ENCODE peak calls at places on chromosomes 11 and 22, in eight cellular contexts. E is heart left ventricle; P is CD8-positive, alpha-beta T cell; H is breast epithelium; U is uterus; N is brain microvascular endothelial cell; O is A549; M is heart right ventricle. C is an unnamed sample.

GRCh38 chr22:46063861-46064235 is 86.5 kb upstream of the PPARA start:
- DNase-seq in E (no peak), P (no peak), H (peak), U (peak), N (no peak), O (no peak), M (no peak), C (peak)

GRCh38 chr11:5004429-5005274 is 10.0 kb downstream of the OR51L1 start:
- DNase-seq in E (no peak), P (no peak), H (no peak), U (no peak), N (peak), O (peak), M (peak), C (peak)

GRCh38 chr11:2521681-2522630 is 77.1 kb downstream of the KCNQ1 start:
- DNase-seq in E (peak), P (no peak), H (peak), U (peak), N (no peak), O (no peak), M (no peak), C (peak)

GRCh38 chr11:99277281-99277680 is 256.5 kb downstream of the CNTN5 start:
- DNase-seq in E (no peak), P (no peak), H (no peak), U (no peak), N (no peak), O (no peak), M (no peak), C (no peak)

GRCh38 chr11:47398551-47398950 is 9.8 kb upstream of the SLC39A13 start:
- DNase-seq in E (no peak), P (no peak), H (no peak), U (no peak), N (no peak), O (no peak), M (no peak), C (no peak)

GRCh38 chr11:59562292-59562691 is 51.0 kb downstream of the OR4D9 start:
- DNase-seq in E (no peak), P (no peak), H (no peak), U (no peak), N (no peak), O (no peak), M (no peak), C (no peak)

GRCh38 chr22:28817919-28818859 is 17.8 kb upstream of the XBP1 start:
- DNase-seq in E (peak), P (no peak), H (peak), U (no peak), N (no peak), O (no peak), M (no peak), C (no peak)

GRCh38 chr11:118521892-118522311 is 5.4 kb upstream of the TTC36 start:
- DNase-seq in E (no peak), P (no peak), H (no peak), U (no peak), N (no peak), O (no peak), M (no peak), C (no peak)

GRCh38 chr11:118383657-118384056 is 17.7 kb upstream of the ATP5MG start:
- DNase-seq in E (no peak), P (no peak), H (no peak), U (no peak), N (no peak), O (no peak), M (no peak), C (no peak)

GRCh38 chr11:13698147-13698546 is 29.7 kb downstream of the FAR1 start:
- DNase-seq in E (no peak), P (no peak), H (no peak), U (no peak), N (no peak), O (no peak), M (no peak), C (no peak)

GRCh38 chr11:72685560-72686480 is 11.6 kb upstream of the PDE2A start:
- DNase-seq in E (no peak), P (no peak), H (no peak), U (peak), N (no peak), O (no peak), M (no peak), C (no peak)

GRCh38 chr22:33887173-33887572 is 33.1 kb downstream of the LARGE1 start:
- DNase-seq in E (no peak), P (no peak), H (no peak), U (no peak), N (no peak), O (no peak), M (no peak), C (no peak)

GRCh38 chr11:62536301-62536957 is 10.2 kb downstream of the AHNAK start:
- DNase-seq in E (peak), P (no peak), H (no peak), U (no peak), N (no peak), O (no peak), M (no peak), C (no peak)

GRCh38 chr22:46892866-46893265 is 130.4 kb downstream of the TBC1D22A start:
- DNase-seq in E (no peak), P (no peak), H (no peak), U (no peak), N (no peak), O (no peak), M (no peak), C (no peak)

GRCh38 chr11:45298718-45299117 is 12.6 kb upstream of the SYT13 start:
- DNase-seq in E (no peak), P (no peak), H (no peak), U (no peak), N (no peak), O (no peak), M (no peak), C (no peak)

GRCh38 chr22:31637375-31637937 is 24.6 kb downstream of the PISD start:
- DNase-seq in E (no peak), P (no peak), H (no peak), U (no peak), N (no peak), O (no peak), M (no peak), C (no peak)

GRCh38 chr11:79304599-79305212 is 136.1 kb downstream of the TENM4 start:
- DNase-seq in E (no peak), P (no peak), H (no peak), U (no peak), N (no peak), O (no peak), M (no peak), C (no peak)

GRCh38 chr22:44365196-44365802 is 52.5 kb upstream of the SHISAL1 start:
- DNase-seq in E (no peak), P (no peak), H (no peak), U (peak), N (no peak), O (no peak), M (peak), C (no peak)

GRCh38 chr11:64086263-64086938 is 50.7 kb downstream of the FLRT1 start:
- DNase-seq in E (no peak), P (no peak), H (peak), U (peak), N (no peak), O (no peak), M (peak), C (no peak)

GRCh38 chr11:134252539-134253188 is 488 bp downstream of the THYN1 start:
- DNase-seq in E (peak), P (no peak), H (no peak), U (peak), N (peak), O (peak), M (no peak), C (no peak)

GRCh38 chr11:47417712-47418111 is 8.5 kb downstream of the PSMC3 start:
- DNase-seq in E (no peak), P (no peak), H (no peak), U (no peak), N (no peak), O (no peak), M (no peak), C (no peak)

GRCh38 chr11:1281326-1281973 is 28.0 kb downstream of the TOLLIP start:
- DNase-seq in E (no peak), P (no peak), H (no peak), U (no peak), N (no peak), O (no peak), M (no peak), C (no peak)

GRCh38 chr11:78080084-78080817 is 589 bp upstream of the NDUFC2 start:
- DNase-seq in E (no peak), P (no peak), H (no peak), U (no peak), N (no peak), O (no peak), M (no peak), C (no peak)

GRCh38 chr11:62556872-62557631 is 10.4 kb upstream of the AHNAK start:
- DNase-seq in E (no peak), P (peak), H (no peak), U (no peak), N (no peak), O (no peak), M (no peak), C (no peak)

GRCh38 chr11:1342946-1343345 is 33.5 kb upstream of the TOLLIP start:
- DNase-seq in E (no peak), P (no peak), H (no peak), U (no peak), N (no peak), O (no peak), M (no peak), C (no peak)

GRCh38 chr11:112320668-112321067 is 60.0 kb upstream of the PLET1 start:
- DNase-seq in E (peak), P (no peak), H (peak), U (peak), N (peak), O (no peak), M (peak), C (no peak)

GRCh38 chr11:105245781-105246315 is 106.3 kb upstream of the CARD18 start:
- DNase-seq in E (no peak), P (no peak), H (no peak), U (no peak), N (no peak), O (no peak), M (no peak), C (no peak)

GRCh38 chr11:131692151-131692550 is 321.7 kb downstream of the NTM start:
- DNase-seq in E (no peak), P (no peak), H (no peak), U (no peak), N (no peak), O (no peak), M (no peak), C (no peak)

GRCh38 chr22:16603448-16603768 is 10.8 kb upstream of the CCT8L2 start:
- DNase-seq in E (no peak), P (no peak), H (no peak), U (no peak), N (no peak), O (no peak), M (no peak), C (no peak)

GRCh38 chr11:131042711-131043110 is 126.4 kb upstream of the SNX19 start:
- DNase-seq in E (no peak), P (no peak), H (no peak), U (no peak), N (no peak), O (no peak), M (no peak), C (no peak)

GRCh38 chr22:21074092-21074715 is 28.5 kb downstream of the LRRC74B start:
- DNase-seq in E (no peak), P (no peak), H (no peak), U (no peak), N (peak), O (peak), M (no peak), C (peak)

GRCh38 chr11:102452461-102453285 is at the start of gene TMEM123:
- DNase-seq in E (peak), P (peak), H (peak), U (peak), N (peak), O (peak), M (peak), C (peak)

GRCh38 chr11:1335811-1336761 is 26.7 kb upstream of the TOLLIP start:
- DNase-seq in E (peak), P (peak), H (peak), U (peak), N (peak), O (no peak), M (peak), C (peak)

DNA sequence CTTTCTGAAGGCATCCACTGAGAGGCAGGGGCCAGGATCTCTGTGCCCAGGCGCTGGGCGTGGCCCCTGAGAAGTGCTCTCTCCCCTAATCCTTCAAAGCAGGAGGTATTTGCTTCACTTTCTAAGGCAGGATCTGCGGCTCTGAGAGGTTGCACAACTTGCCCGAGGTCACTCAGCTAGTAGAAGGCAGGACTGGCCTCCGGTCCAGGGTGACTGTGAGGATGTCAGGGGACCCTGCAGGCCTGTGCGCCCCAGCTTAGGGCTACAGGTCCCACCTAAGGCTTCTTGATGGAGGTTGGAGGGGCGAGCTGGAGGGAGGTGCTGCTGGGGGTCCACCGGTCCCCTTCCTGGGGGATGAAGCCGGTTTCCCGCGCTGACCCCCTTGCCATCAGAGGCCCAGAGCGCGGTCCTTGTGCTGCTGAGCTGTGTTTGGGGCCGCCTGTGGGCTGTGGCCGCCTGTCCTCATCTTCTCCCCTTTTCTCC is 979 bp downstream of the SMIM38 start:
- DNase-seq in E (no peak), P (no peak), H (no peak), U (no peak), N (no peak), O (no peak), M (no peak), C (no peak)
- H3K4me3 ChIP-seq in E (no peak), P (no peak), H (peak), U (no peak), N (no peak), O (no peak), M (no peak), C (no peak)

GRCh38 chr22:50112151-50113118 is 22.6 kb downstream of the MOV10L1 start:
- DNase-seq in E (peak), P (peak), H (no peak), U (no peak), N (peak), O (no peak), M (no peak), C (no peak)
- TF ChIP-seq CTCF in E (no peak), P (no peak), H (no peak), U (no peak), N (no peak), O (no peak), M (no peak), C (no peak)

DNA sequence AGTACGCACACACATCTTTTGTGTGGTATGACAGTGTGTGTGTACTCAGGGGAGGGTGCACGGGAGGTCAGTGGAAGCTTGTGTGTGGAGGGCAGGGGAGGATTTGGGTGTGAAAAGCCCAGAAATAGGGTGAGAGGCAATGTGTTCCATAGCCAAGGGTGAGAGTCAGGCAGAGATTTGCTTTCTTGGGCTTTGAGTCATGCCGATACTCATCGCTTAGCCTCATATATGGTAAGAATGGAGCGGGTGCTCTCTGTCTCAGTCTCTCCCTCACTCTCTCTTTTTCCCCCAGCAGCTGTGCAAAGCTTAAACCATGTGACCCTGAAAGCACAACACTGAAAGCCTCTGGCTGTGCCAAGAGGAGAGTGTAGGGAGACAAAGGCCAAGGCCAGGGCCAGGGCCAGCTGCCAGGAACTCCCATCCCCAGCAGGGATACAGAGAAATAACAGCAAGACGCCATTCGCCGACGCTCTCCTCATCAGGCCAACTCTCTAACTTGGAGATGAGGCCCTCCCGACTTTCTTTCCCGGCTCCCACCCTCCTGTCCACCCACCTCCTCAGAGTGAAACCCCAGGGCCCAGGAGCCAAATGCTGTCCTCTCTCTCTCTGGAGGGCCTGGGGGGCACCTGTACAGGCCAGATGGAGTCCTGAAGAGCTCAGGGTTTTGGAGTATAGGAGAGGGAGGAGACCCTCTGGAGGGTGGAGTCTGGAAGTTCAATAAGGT is 20.3 kb upstream of the MICAL3 start:
- DNase-seq in E (peak), P (no peak), H (no peak), U (no peak), N (peak), O (no peak), M (peak), C (peak)
- H3K27ac ChIP-seq in E (peak), P (no peak), H (peak), U (peak), N (no peak), O (peak), M (no peak), C (peak)

GRCh38 chr22:30572840-30573593 is 1.4 kb downstream of the GAL3ST1 start:
- DNase-seq in E (no peak), P (no peak), H (no peak), U (no peak), N (no peak), O (peak), M (no peak), C (no peak)
- H3K4me3 ChIP-seq in E (no peak), P (no peak), H (no peak), U (no peak), N (no peak), O (peak), M (no peak), C (peak)

C was measured in dorsolateral prefrontal cortex.